ENCODE peak calls at places on chromosomes 3 and 15, in six cellular contexts. H, Q, D, Y, M and X are unnamed samples.

GRCh38 chr3:175146258-175146657 is 287.1 kb downstream of the NAALADL2 start:
- DNase-seq in H (no peak), Q (no peak), D (no peak), Y (no peak), M (no peak), X (peak)

GRCh38 chr3:11457126-11457525 is 184.9 kb downstream of the ATG7 start:
- DNase-seq in H (no peak), Q (no peak), D (no peak), Y (no peak), M (no peak), X (no peak)

GRCh38 chr3:128482857-128483656 is 9.9 kb downstream of the GATA2 start:
- DNase-seq in H (no peak), Q (no peak), D (no peak), Y (no peak), M (no peak), X (peak)

GRCh38 chr3:170563712-170564423 is 22.0 kb downstream of the SLC7A14 start:
- DNase-seq in H (no peak), Q (no peak), D (no peak), Y (no peak), M (no peak), X (peak)

GRCh38 chr3:46409735-46410489 is 2.9 kb downstream of the CCRL2 start:
- DNase-seq in H (no peak), Q (no peak), D (no peak), Y (no peak), M (no peak), X (no peak)

GRCh38 chr3:72123908-72124441 is 339.0 kb upstream of the PROK2 start:
- DNase-seq in H (no peak), Q (no peak), D (no peak), Y (no peak), M (peak), X (peak)

GRCh38 chr3:178003756-178004155 is 532.5 kb upstream of the KCNMB2 start:
- DNase-seq in H (no peak), Q (no peak), D (no peak), Y (no peak), M (no peak), X (no peak)

GRCh38 chr3:158770254-158771017 is 31.4 kb upstream of the MFSD1 start:
- DNase-seq in H (no peak), Q (no peak), D (no peak), Y (no peak), M (no peak), X (peak)

GRCh38 chr3:117622130-117622841 is 912.7 kb downstream of the TUSC7 start:
- DNase-seq in H (no peak), Q (no peak), D (no peak), Y (no peak), M (no peak), X (peak)

GRCh38 chr3:153257673-153258351 is 95.8 kb downstream of the RAP2B start:
- DNase-seq in H (no peak), Q (no peak), D (no peak), Y (no peak), M (no peak), X (no peak)

GRCh38 chr15:44010114-44010513 is 183.3 kb downstream of the WDR76 start:
- DNase-seq in H (no peak), Q (no peak), D (no peak), Y (no peak), M (no peak), X (peak)

GRCh38 chr3:28348286-28348636 is 260 bp upstream of the ZCWPW2 start:
- DNase-seq in H (no peak), Q (no peak), D (no peak), Y (no peak), M (no peak), X (no peak)

GRCh38 chr15:44033894-44034293 is 161.2 kb downstream of the FRMD5 start:
- DNase-seq in H (no peak), Q (no peak), D (no peak), Y (peak), M (peak), X (peak)

GRCh38 chr3:41893977-41894376 is 67.9 kb downstream of the ULK4 start:
- DNase-seq in H (no peak), Q (peak), D (peak), Y (peak), M (peak), X (peak)

GRCh38 chr15:99704444-99704838 is 28.8 kb downstream of the LYSMD4 start:
- DNase-seq in H (no peak), Q (peak), D (peak), Y (peak), M (peak), X (peak)

GRCh38 chr3:135792174-135792573 is 173.4 kb upstream of the PPP2R3A start:
- DNase-seq in H (no peak), Q (no peak), D (no peak), Y (no peak), M (no peak), X (no peak)

GRCh38 chr3:78734048-78734637 is 1033.7 kb downstream of the ROBO1 start:
- DNase-seq in H (no peak), Q (no peak), D (no peak), Y (peak), M (no peak), X (peak)

GRCh38 chr3:45826908-45827307 is 15.0 kb downstream of the LZTFL1 start:
- DNase-seq in H (no peak), Q (no peak), D (no peak), Y (no peak), M (no peak), X (no peak)

GRCh38 chr3:67381667-67382272 is 272.6 kb downstream of the SUCLG2 start:
- DNase-seq in H (no peak), Q (peak), D (no peak), Y (peak), M (no peak), X (no peak)

GRCh38 chr3:100316656-100317069 is 17.9 kb upstream of the NIT2 start:
- DNase-seq in H (no peak), Q (peak), D (peak), Y (peak), M (peak), X (peak)

GRCh38 chr3:111311709-111312235 is 230.2 kb upstream of the CD96 start:
- DNase-seq in H (no peak), Q (no peak), D (no peak), Y (no peak), M (no peak), X (no peak)

GRCh38 chr3:191244242-191244867 is 45.3 kb downstream of the OSTN start:
- DNase-seq in H (no peak), Q (peak), D (no peak), Y (no peak), M (no peak), X (no peak)
- TF ChIP-seq CTCF in H (peak), Q (peak), D (peak), Y (peak), M (peak), X (peak)

GRCh38 chr15:40939909-40940801 is 11.0 kb downstream of the DLL4 start:
- DNase-seq in H (no peak), Q (no peak), D (no peak), Y (no peak), M (no peak), X (no peak)

GRCh38 chr15:40936709-40937666 is 7.8 kb downstream of the DLL4 start:
- DNase-seq in H (no peak), Q (peak), D (no peak), Y (no peak), M (no peak), X (no peak)

GRCh38 chr15:40937762-40938529 is 8.8 kb downstream of the DLL4 start:
- DNase-seq in H (no peak), Q (no peak), D (no peak), Y (no peak), M (peak), X (peak)

GRCh38 chr15:40936234-40936708 is 7.1 kb downstream of the DLL4 start:
- DNase-seq in H (no peak), Q (no peak), D (no peak), Y (no peak), M (no peak), X (no peak)

GRCh38 chr15:40938530-40938870 is 9.4 kb downstream of the DLL4 start:
- DNase-seq in H (no peak), Q (no peak), D (no peak), Y (no peak), M (no peak), X (no peak)
- TF ChIP-seq CTCF in H (no peak), Q (no peak), D (no peak), Y (no peak), M (no peak), X (no peak)

GRCh38 chr15:29090617-29091466 is 178.8 kb downstream of the NSMCE3 start:
- DNase-seq in H (peak), Q (peak), D (no peak), Y (peak), M (peak), X (no peak)

GRCh38 chr15:29091666-29092065 is 178.0 kb downstream of the NSMCE3 start:
- DNase-seq in H (no peak), Q (no peak), D (no peak), Y (no peak), M (no peak), X (no peak)

GRCh38 chr15:29087521-29088285 is 181.9 kb downstream of the NSMCE3 start:
- DNase-seq in H (no peak), Q (no peak), D (no peak), Y (no peak), M (no peak), X (no peak)

GRCh38 chr15:29088666-29089065 is 181.0 kb downstream of the NSMCE3 start:
- DNase-seq in H (no peak), Q (no peak), D (no peak), Y (no peak), M (no peak), X (no peak)

DNA sequence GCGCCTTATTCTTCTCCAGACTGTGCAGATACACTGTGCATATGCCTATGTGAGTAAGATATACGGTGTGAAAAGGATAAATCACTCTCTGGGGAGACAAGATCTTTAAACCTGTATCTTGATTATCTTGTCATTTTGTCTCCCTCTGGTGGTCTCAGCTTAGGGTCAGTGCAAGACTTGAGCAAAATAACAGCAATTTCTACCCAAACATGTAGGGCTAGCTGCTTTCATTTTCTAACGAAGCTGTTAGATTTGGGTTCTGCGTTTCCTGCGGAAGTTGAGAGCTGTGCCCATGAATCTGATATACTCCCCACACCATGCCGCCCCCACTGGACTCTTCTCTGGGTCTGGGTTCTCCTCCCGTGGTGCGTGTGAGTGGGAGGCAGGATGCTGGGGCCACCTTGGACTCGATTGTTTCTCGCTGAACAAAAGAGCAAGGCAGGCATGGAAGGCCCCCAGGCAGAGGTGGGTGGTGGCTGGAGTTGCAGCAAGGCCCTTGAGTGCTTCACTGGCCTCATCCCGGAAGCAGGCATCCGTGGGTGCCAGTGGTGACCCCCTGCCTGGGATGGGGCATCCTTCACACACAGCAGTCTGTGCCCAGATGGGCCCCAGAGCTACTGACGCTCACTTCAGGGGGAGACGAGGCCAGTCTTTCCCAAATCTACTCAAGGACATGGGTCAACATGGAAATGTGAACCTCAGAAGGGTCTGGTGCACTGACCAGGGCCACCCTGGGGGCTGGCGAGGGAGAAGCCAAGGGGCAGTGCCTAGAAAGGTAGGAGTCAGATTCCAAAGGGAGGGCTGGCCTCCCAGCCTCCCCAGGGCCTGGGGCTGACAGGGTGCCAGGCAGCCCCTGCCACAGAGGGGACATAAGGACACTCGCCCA is 179.6 kb downstream of the NSMCE3 start:
- DNase-seq in H (peak), Q (no peak), D (no peak), Y (no peak), M (no peak), X (no peak)
- TF ChIP-seq CTCF in H (no peak), Q (peak), D (no peak), Y (peak), M (no peak), X (no peak)

DNA sequence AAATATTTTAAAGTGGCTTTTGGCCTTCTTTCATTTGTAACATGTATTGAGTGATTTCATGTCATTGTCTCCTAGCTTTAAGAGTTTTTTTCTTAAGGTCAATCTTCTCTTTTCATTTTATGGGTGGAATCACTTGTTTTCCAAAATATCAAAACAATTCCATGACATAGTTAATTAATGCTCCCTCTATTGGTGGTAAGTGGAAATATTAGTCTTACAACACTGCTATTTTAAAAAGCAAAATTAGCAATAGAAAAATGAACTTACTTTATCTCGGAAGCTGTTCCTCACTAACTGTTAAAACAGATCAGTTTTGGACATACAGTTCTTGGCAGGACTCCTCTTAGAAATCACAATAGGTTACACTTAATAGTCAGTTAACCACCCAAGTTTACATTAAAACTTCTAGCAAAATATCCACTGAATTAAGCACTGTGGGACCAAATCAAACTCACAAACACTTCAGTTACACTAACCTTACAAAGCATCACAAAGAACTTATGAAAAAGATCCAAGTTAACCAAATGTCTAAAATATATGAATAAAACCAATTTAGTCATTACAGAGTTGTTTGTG is 42.4 kb downstream of the TIGIT start:
- DNase-seq in H (no peak), Q (peak), D (no peak), Y (no peak), M (no peak), X (no peak)
- TF ChIP-seq CTCF in H (peak), Q (peak), D (peak), Y (peak), M (peak), X (peak)

DNA sequence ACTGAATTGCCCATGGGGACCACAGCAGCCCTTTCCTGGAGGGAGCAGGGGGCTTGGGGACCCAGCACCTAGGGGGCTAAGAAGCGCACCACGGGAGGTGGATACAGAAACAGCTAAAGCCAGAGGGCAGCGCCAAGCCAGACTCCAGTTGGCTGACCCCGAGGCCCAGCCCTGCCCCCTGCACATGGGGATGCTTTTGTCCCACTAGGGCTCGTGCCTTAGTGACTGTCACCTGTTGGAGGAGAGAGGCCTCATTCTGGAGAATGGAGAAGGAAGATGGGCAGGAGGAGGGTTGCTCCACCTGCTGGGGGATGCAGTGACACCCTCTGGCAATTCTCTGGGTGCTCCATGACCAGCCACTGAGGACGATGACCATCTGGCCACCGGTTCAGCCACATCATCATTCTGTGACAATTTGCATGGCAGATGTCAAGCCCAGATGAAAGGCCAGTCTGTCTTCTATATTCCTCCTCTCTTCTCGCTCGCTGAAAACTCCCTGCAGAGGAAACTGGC is 167.8 kb upstream of the TLE3 start:
- DNase-seq in H (no peak), Q (peak), D (no peak), Y (no peak), M (no peak), X (no peak)
- TF ChIP-seq CTCF in H (no peak), Q (peak), D (no peak), Y (peak), M (peak), X (peak)

GRCh38 chr3:36540898-36541518 is 160.7 kb downstream of the STAC start:
- DNase-seq in H (no peak), Q (no peak), D (no peak), Y (peak), M (peak), X (no peak)
- TF ChIP-seq CTCF in H (no peak), Q (peak), D (peak), Y (peak), M (peak), X (peak)

GRCh38 chr3:171829841-171830559 is 13.1 kb upstream of the TMEM212 start:
- DNase-seq in H (no peak), Q (peak), D (peak), Y (peak), M (no peak), X (peak)
- TF ChIP-seq CTCF in H (peak), Q (peak), D (peak), Y (peak), M (peak), X (peak)

DNA sequence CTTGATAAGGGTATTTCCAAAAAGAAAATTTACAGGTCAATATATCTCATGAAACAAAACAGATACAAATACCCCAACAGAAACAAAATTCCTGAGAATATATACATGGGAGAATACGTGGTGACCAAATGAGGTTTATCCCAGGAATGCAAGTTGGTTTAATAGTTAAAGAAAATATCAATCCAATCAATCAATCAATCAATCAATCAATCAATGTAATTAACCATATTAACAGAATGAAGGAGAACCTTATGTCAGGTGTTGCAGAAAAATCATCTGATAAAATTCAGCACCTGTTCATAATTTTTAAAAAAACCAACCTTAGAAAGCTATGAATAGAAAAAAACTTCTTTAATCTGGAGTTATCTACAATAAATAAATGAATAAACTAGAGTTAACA is 35.9 kb downstream of the ITGA11 start:
- DNase-seq in H (no peak), Q (no peak), D (no peak), Y (no peak), M (no peak), X (no peak)
- TF ChIP-seq CTCF in H (no peak), Q (no peak), D (no peak), Y (no peak), M (no peak), X (no peak)

DNA sequence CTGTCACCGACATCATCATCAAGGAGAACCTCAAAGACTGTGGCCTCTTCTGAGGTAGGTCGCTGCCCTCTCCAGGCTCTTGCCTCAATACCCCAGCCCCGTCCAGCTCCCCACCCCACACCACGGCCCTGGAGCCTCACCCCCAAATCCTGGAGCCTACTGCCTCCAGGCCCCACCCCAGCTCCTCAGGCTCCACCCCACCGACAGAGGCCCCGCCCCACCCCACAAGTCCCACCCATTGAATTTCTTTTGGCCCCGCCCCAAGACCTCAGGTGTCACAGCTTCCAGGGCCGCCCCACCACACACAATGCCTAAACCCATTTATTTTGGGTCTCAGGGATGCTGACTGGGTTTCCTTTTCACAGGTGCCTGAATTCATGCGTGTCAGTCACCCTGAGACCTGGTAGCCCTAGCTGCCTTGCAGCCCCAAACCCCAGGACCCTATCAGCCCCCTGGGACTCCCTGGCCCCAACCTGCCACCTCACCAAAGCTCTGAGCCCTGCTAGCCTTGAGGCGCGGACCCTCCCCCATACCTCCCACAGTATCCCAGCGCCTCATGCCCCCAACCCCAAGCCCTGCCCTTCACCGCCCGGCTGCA is 3.6 kb downstream of the GNAT1 start:
- DNase-seq in H (no peak), Q (peak), D (no peak), Y (no peak), M (peak), X (no peak)
- TF ChIP-seq CTCF in H (no peak), Q (no peak), D (no peak), Y (no peak), M (no peak), X (peak)